ENCODE peak calls at places on chromosomes 1 and 21, in six cellular contexts. Q is OCI-LY7, N is HL-60, M is lower lobe of right lung, S is AG04450, U is fibroblast of lung. Z is an unnamed sample.

GRCh38 chr1:61190476-61191067 is 108.2 kb downstream of the NFIA start:
- DNase-seq in Q (no peak), N (no peak), M (no peak), S (no peak), U (no peak), Z (no peak)

GRCh38 chr1:23376890-23377811 is 7.5 kb upstream of the ZNF436 start:
- DNase-seq in Q (no peak), N (no peak), M (no peak), S (no peak), U (peak; percentile 92), Z (peak; percentile 61)

GRCh38 chr1:226154593-226154992 is 31.9 kb downstream of the ACBD3 start:
- DNase-seq in Q (no peak), N (no peak), M (no peak), S (no peak), U (no peak), Z (no peak)

GRCh38 chr1:209513226-209513625 is 70.3 kb upstream of the CAMK1G start:
- DNase-seq in Q (peak; percentile 21), N (no peak), M (no peak), S (no peak), U (peak; percentile 28), Z (no peak)

GRCh38 chr1:45340816-45341215 is 576 bp upstream of the MUTYH start:
- DNase-seq in Q (peak; percentile 74), N (peak; percentile 67), M (no peak), S (no peak), U (no peak), Z (no peak)

GRCh38 chr21:42161957-42162681 is 56.8 kb upstream of the ABCG1 start:
- DNase-seq in Q (peak; percentile 41), N (no peak), M (no peak), S (no peak), U (peak; percentile 2), Z (no peak)

GRCh38 chr1:155196893-155197638 is 10.6 kb downstream of the THBS3 start:
- DNase-seq in Q (no peak), N (no peak), M (peak; percentile 37), S (no peak), U (no peak), Z (peak; percentile 71)

GRCh38 chr1:227072991-227073390 is 132.9 kb downstream of the COQ8A start:
- DNase-seq in Q (no peak), N (no peak), M (no peak), S (no peak), U (peak; percentile 47), Z (no peak)

GRCh38 chr21:26153758-26154157 is 16.8 kb downstream of the APP start:
- DNase-seq in Q (no peak), N (no peak), M (no peak), S (no peak), U (peak; percentile 58), Z (no peak)

GRCh38 chr1:53593758-53594380 is 134.7 kb downstream of the DMRTB1 start:
- DNase-seq in Q (no peak), N (no peak), M (peak; percentile 69), S (no peak), U (no peak), Z (peak; percentile 56)

GRCh38 chr1:163346326-163346870 is 24.6 kb downstream of the NUF2 start:
- DNase-seq in Q (no peak), N (no peak), M (no peak), S (no peak), U (peak; percentile 7), Z (no peak)

GRCh38 chr1:161021959-161022332 is 994 bp upstream of the F11R start:
- DNase-seq in Q (no peak), N (no peak), M (no peak), S (no peak), U (no peak), Z (no peak)

GRCh38 chr1:116256875-116257823 is 115.9 kb upstream of the ATP1A1 start:
- DNase-seq in Q (peak; percentile 97), N (no peak), M (no peak), S (no peak), U (no peak), Z (no peak)

GRCh38 chr1:58791106-58791505 is 7.3 kb upstream of the JUN start:
- DNase-seq in Q (no peak), N (no peak), M (no peak), S (no peak), U (no peak), Z (no peak)

GRCh38 chr1:110176299-110176956 is 26.1 kb downstream of the SLC6A17 start:
- DNase-seq in Q (no peak), N (no peak), M (no peak), S (no peak), U (no peak), Z (peak; percentile 75)

GRCh38 chr21:16815228-16815627 is 697.6 kb upstream of the CXADR start:
- DNase-seq in Q (no peak), N (no peak), M (no peak), S (no peak), U (no peak), Z (no peak)

GRCh38 chr1:85344256-85344694 is 67.8 kb upstream of the BCL10 start:
- DNase-seq in Q (peak; percentile 4), N (no peak), M (peak; percentile 54), S (no peak), U (peak; percentile 74), Z (no peak)

GRCh38 chr1:151968058-151968457 is 25.6 kb downstream of the S100A10 start:
- DNase-seq in Q (peak; percentile 44), N (no peak), M (no peak), S (no peak), U (peak; percentile 43), Z (peak; percentile 61)

GRCh38 chr1:22334860-22335550 is 116.6 kb upstream of the ZBTB40 start:
- DNase-seq in Q (peak; percentile 11), N (no peak), M (no peak), S (no peak), U (no peak), Z (no peak)

GRCh38 chr1:170126691-170127090 is 19.1 kb upstream of the NTMT2 start:
- DNase-seq in Q (no peak), N (no peak), M (no peak), S (peak; percentile 77), U (peak; percentile 91), Z (no peak)

GRCh38 chr1:239909894-239910293 is 181.8 kb upstream of the FMN2 start:
- DNase-seq in Q (no peak), N (peak; percentile 83), M (peak; percentile 79), S (peak; percentile 6), U (peak; percentile 58), Z (no peak)

GRCh38 chr1:171352554-171352953 is 38.6 kb downstream of the FMO4 start:
- DNase-seq in Q (no peak), N (no peak), M (no peak), S (no peak), U (no peak), Z (no peak)

GRCh38 chr1:40645110-40645680 is 20.3 kb downstream of the RIMS3 start:
- DNase-seq in Q (no peak), N (no peak), M (no peak), S (no peak), U (no peak), Z (no peak)

GRCh38 chr1:45326627-45327591 is at the start of gene HPDL:
- DNase-seq in Q (peak; percentile 84), N (peak; percentile 88), M (peak; percentile 69), S (no peak), U (peak; percentile 54), Z (peak; percentile 88)

GRCh38 chr1:245313581-245313980 is 158.8 kb downstream of the KIF26B start:
- DNase-seq in Q (no peak), N (no peak), M (no peak), S (no peak), U (no peak), Z (no peak)

GRCh38 chr1:36508257-36508656 is 25.5 kb upstream of the CSF3R start:
- DNase-seq in Q (no peak), N (no peak), M (no peak), S (no peak), U (no peak), Z (no peak)

GRCh38 chr21:20996421-20997307 is 1.5 kb upstream of the NCAM2 start:
- DNase-seq in Q (no peak), N (no peak), M (no peak), S (no peak), U (peak; percentile 70), Z (peak; percentile 27)
- H3K4me3 ChIP-seq in Q (no peak overlapping the region), N (peak overlapping the region; percentile 80), M (peak overlapping the region; percentile 65), S (peak overlapping the region; percentile 68), U (no peak overlapping the region), Z (peak overlapping the region; percentile 95)

GRCh38 chr1:121458291-121459048 is 273.7 kb downstream of the SRGAP2C start:
- DNase-seq in Q (peak; percentile 94), N (peak; percentile 64), M (no peak), S (no peak), U (no peak), Z (no peak)
- H3K27ac ChIP-seq in Q (peak overlapping the region; percentile 96), N (no peak overlapping the region), M (no peak overlapping the region), S (no peak overlapping the region), U (no peak overlapping the region), Z (no peak overlapping the region)

DNA sequence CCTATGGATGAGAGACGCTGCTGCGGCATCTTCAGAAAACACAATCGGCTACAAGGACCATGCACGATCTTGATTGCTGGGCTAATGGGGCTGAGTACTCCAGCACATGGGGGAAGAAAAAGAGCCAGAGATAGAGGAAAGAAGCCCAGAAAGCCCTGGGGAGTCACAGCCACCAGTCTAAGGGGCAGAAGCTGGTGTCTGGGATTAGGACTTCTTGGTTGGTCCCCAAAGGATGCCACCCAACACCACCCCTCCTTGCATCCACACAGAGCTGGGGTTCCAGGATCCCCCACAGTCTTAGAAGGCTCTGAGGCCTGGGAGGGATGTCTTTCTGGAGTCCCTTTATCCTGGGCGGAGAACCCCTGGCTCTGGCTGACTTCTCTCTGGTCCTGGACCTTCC is 98.4 kb upstream of the TARDBP start:
- DNase-seq in Q (no peak), N (no peak), M (no peak), S (no peak), U (no peak), Z (no peak)
- H3K4me3 ChIP-seq in Q (no peak overlapping the region), N (no peak overlapping the region), M (no peak overlapping the region), S (no peak overlapping the region), U (no peak overlapping the region), Z (no peak overlapping the region)

GRCh38 chr1:25876693-25877077 is 1.2 kb upstream of the PAQR7 start:
- DNase-seq in Q (no peak), N (no peak), M (no peak), S (no peak), U (no peak), Z (peak; percentile 27)
- H3K27ac ChIP-seq in Q (no peak overlapping the region), N (no peak overlapping the region), M (no peak overlapping the region), S (no peak overlapping the region), U (no peak overlapping the region), Z (no peak overlapping the region)

Z was measured in right cardiac atrium.